ENCODE peak calls at places on chromosomes 11 and 22, in four cellular contexts. Z is prostate gland, K is MM.1S, P is spleen. F is an unnamed sample. For H3K4me1, the result is how much of the 10 kb centered on the place peaks cover.

GRCh38 chr22:49780281-49780991 is 47.2 kb downstream of the BRD1 start:
- DNase-seq in Z (no peak), K (no peak), P (no peak), F (peak)

GRCh38 chr11:94721565-94722292 is 46.4 kb upstream of the AMOTL1 start:
- DNase-seq in Z (no peak), K (no peak), P (no peak), F (no peak)

GRCh38 chr22:26671317-26672059 is 14.1 kb downstream of the MIAT start:
- DNase-seq in Z (peak), K (no peak), P (peak), F (peak)

GRCh38 chr11:77211594-77212251 is 83.7 kb downstream of the MYO7A start:
- DNase-seq in Z (no peak), K (no peak), P (peak), F (no peak)

GRCh38 chr11:5280582-5281102 is 10.9 kb upstream of the HBE1 start:
- DNase-seq in Z (no peak), K (peak), P (no peak), F (peak)

GRCh38 chr11:8389034-8389996 is 125.6 kb upstream of the LMO1 start:
- DNase-seq in Z (no peak), K (no peak), P (no peak), F (no peak)

GRCh38 chr11:12019337-12019736 is 10.9 kb upstream of the DKK3 start:
- DNase-seq in Z (peak), K (no peak), P (no peak), F (peak)

GRCh38 chr11:131664811-131665210 is 294.4 kb downstream of the NTM start:
- DNase-seq in Z (no peak), K (no peak), P (no peak), F (no peak)

GRCh38 chr11:16170448-16170847 is 185.9 kb downstream of the SOX6 start:
- DNase-seq in Z (no peak), K (no peak), P (no peak), F (no peak)

GRCh38 chr11:130439160-130439519 is 9.3 kb upstream of the ADAMTS15 start:
- DNase-seq in Z (no peak), K (peak), P (no peak), F (no peak)

GRCh38 chr22:44325718-44326548 is 13.2 kb upstream of the SHISAL1 start:
- DNase-seq in Z (no peak), K (no peak), P (no peak), F (no peak)

GRCh38 chr22:41822289-41823057 is 10.4 kb upstream of the SREBF2 start:
- DNase-seq in Z (peak), K (peak), P (no peak), F (no peak)

GRCh38 chr22:33126881-33127280 is 68.7 kb upstream of the SYN3 start:
- DNase-seq in Z (no peak), K (peak), P (no peak), F (no peak)

GRCh38 chr22:38083931-38084631 is at the start of gene SLC16A8:
- DNase-seq in Z (no peak), K (no peak), P (peak), F (peak)

GRCh38 chr22:30116362-30117117 is 36.3 kb downstream of the HORMAD2 start:
- DNase-seq in Z (no peak), K (no peak), P (no peak), F (no peak)

GRCh38 chr11:82796970-82797594 is 63.4 kb upstream of the FAM181B start:
- DNase-seq in Z (no peak), K (peak), P (no peak), F (peak)

GRCh38 chr11:8017894-8018741 is 31.0 kb downstream of the EIF3F start:
- DNase-seq in Z (no peak), K (no peak), P (no peak), F (no peak)

GRCh38 chr11:31883435-31883834 is 72.3 kb upstream of the PAX6 start:
- DNase-seq in Z (no peak), K (no peak), P (no peak), F (no peak)

GRCh38 chr11:75603791-75604736 is 42.0 kb downstream of the SERPINH1 start:
- DNase-seq in Z (no peak), K (no peak), P (no peak), F (no peak)

GRCh38 chr11:101915811-101916291 is 471 bp downstream of the ANGPTL5 start:
- DNase-seq in Z (no peak), K (peak), P (no peak), F (no peak)

GRCh38 chr22:49589301-49589700 is 238.4 kb downstream of the BRD1 start:
- DNase-seq in Z (no peak), K (no peak), P (peak), F (no peak)

GRCh38 chr11:134498326-134499139 is 86.5 kb upstream of the B3GAT1 start:
- DNase-seq in Z (peak), K (no peak), P (peak), F (no peak)

GRCh38 chr22:21642584-21643448 is 714 bp downstream of the SDF2L1 start:
- DNase-seq in Z (no peak), K (peak), P (peak), F (peak)

DNA sequence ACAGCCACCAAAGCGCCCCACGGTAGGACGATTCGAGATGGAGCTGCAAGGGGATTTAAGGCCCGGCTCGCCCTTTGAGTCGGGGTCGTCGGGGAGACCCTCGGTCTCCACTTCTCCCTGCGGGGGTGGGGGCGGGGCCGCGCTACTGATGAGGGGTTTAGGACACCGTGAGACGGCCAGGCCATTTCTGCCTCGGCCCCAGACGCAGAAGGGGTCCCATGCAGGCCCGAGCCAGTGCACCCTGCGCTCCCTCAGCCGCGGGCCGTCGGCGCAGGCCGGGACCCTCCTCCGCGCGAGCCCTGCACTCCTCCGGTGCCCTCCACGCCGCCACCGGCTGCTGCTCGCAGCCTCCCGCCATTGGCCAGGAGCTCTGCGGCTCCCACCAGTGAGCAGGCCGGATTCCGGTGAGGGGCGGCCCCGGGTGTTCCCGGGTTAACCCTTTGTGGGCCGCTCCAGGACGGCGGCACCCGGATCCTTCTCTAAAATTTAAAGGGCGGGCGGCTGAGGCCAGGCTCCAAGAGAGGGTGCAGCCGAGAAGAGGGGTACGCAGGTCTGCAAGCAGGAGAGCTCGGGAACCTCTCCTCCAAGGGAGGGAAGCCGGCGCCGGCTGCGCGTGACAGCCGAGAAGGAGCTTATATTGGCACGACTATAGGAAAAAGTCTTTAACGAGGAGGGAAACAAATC is 18.0 kb downstream of the CREB3L1 start:
- DNase-seq in Z (peak), K (peak), P (peak), F (peak)
- H3K4me3 ChIP-seq in Z (peak), K (peak), P (peak), F (peak)

GRCh38 chr11:85843929-85844328 is 11.3 kb upstream of the CCDC83 start:
- DNase-seq in Z (no peak), K (no peak), P (no peak), F (no peak)

GRCh38 chr11:85845052-85845631 is 10.0 kb upstream of the CCDC83 start:
- DNase-seq in Z (no peak), K (no peak), P (no peak), F (no peak)

GRCh38 chr11:85848556-85848955 is 6.6 kb upstream of the CCDC83 start:
- DNase-seq in Z (no peak), K (no peak), P (no peak), F (no peak)

GRCh38 chr11:85847436-85847835 is 7.7 kb upstream of the CCDC83 start:
- DNase-seq in Z (no peak), K (no peak), P (no peak), F (no peak)

DNA sequence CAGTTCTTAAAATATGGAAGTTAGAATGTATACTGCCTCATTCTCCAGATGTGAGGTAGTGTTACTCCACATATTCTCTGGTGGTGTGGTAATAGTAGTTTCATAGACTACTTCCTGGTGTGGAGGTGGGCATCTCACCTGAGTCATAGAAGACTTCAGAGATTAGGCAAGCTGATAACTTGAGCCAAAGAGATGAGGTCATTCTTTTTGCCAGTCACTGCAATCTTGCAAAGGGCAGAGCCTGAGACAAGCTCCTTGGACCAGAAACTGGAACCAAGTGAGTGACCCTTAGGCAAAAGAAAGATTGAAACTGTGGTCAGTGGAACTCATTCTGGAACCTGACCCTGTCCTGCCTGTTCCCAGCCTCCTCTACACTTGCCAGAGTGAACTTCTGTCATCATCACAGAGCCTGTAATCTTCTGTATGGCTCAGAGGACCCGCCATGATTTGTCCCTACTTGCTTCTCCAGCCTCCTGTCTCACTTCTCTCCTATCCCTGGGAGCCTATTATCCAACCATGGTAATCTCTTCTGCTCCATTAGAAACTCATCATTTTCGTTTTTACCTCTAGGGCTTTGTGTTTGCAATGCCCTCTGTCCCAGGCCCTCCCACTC is 10.6 kb upstream of the CCDC83 start:
- DNase-seq in Z (no peak), K (no peak), P (no peak), F (no peak)
- H3K4me1 ChIP-seq in Z (under half), K (under half), P (under half), F (under half)

GRCh38 chr11:92967178-92967577 is 2.3 kb upstream of the MTNR1B start:
- DNase-seq in Z (no peak), K (no peak), P (no peak), F (no peak)

GRCh38 chr11:92969634-92970347 is at the start of gene MTNR1B:
- DNase-seq in Z (no peak), K (no peak), P (no peak), F (peak)

GRCh38 chr11:92972248-92972647 is 2.8 kb downstream of the MTNR1B start:
- DNase-seq in Z (no peak), K (no peak), P (no peak), F (no peak)

GRCh38 chr11:92965196-92965595 is 4.3 kb upstream of the MTNR1B start:
- DNase-seq in Z (no peak), K (no peak), P (no peak), F (no peak)

DNA sequence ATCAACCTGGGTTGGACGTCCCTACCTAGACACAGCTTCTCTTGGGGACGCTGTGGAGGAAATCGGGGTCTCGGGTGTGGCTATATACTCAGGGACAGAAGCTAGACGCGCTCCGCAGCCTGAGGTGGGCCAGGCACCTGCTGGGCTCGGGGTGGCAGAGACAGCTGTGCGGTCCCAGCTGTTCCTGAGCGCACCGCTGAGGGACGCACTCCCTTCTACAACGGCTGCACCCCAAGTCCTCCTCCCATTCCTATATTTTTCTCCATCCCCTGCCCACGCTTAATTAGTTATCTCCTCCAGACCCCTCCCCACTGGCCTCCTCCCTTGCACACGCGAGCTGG is 188 bp upstream of the MTNR1B start:
- DNase-seq in Z (no peak), K (no peak), P (no peak), F (no peak)
- H3K4me3 ChIP-seq in Z (no peak), K (no peak), P (no peak), F (no peak)

GRCh38 chr11:60080523-60080922 is 7.9 kb upstream of the MS4A2 start:
- DNase-seq in Z (no peak), K (no peak), P (no peak), F (no peak)
- H3K4me1 ChIP-seq in Z (under half), K (under half), P (under half), F (under half)

F was measured in right cardiac atrium.